ENCODE peak calls at places on chromosomes 2 and 18, in eight cellular contexts. L is heart left ventricle, R is kidney epithelial cell, F is GM12864, G is astrocyte of the spinal cord, E is fibroblast of the aortic adventitia, Q is MCF 10A, H is fibroblast of villous mesenchyme. Z is an unnamed sample.

GRCh38 chr2:144078802-144079386 is 441.0 kb downstream of the ZEB2 start:
- DNase-seq in R (no peak), G (no peak), E (no peak), L (no peak), Q (no peak), H (no peak), F (no peak), Z (no peak)

GRCh38 chr2:39968037-39968436 is 189.0 kb upstream of the THUMPD2 start:
- DNase-seq in H (no peak), R (no peak), Q (no peak), E (no peak), L (no peak), G (no peak), F (no peak), Z (no peak)

GRCh38 chr2:216949685-216950397 is 90.0 kb upstream of the TNP1 start:
- DNase-seq in H (no peak), G (peak; percentile 2), E (no peak), F (no peak), Q (no peak), L (no peak), R (no peak), Z (no peak)

GRCh38 chr2:70049261-70049660 is 38.0 kb upstream of the PCBP1 start:
- DNase-seq in R (no peak), H (no peak), L (no peak), G (no peak), E (no peak), Q (no peak), F (no peak), Z (no peak)

GRCh38 chr18:62339106-62339988 is 14.2 kb downstream of the TNFRSF11A start:
- DNase-seq in L (no peak), R (peak; percentile 34), G (peak; percentile 74), Q (peak; percentile 76), F (no peak), E (peak; percentile 78), H (peak; percentile 24), Z (peak; percentile 76)

GRCh38 chr2:3461781-3462492 is 57.4 kb downstream of the ADI1 start:
- DNase-seq in G (peak; percentile 70), Q (peak; percentile 73), H (peak; percentile 72), F (peak; percentile 48), E (peak; percentile 70), L (no peak), R (no peak), Z (peak; percentile 60)

GRCh38 chr2:172928754-172929153 is 146.9 kb upstream of the MAP3K20 start:
- DNase-seq in F (no peak), E (peak; percentile 76), Q (peak; percentile 39), H (peak; percentile 81), R (no peak), G (peak; percentile 85), L (no peak), Z (no peak)

GRCh38 chr2:168246072-168246482 is 1.3 kb downstream of the STK39 start:
- DNase-seq in R (no peak), E (peak; percentile 41), H (no peak), Q (no peak), L (no peak), F (no peak), G (no peak), Z (no peak)

GRCh38 chr2:106789185-106789584 is 96.8 kb downstream of the ST6GAL2 start:
- DNase-seq in E (no peak), Q (no peak), H (no peak), G (no peak), L (no peak), F (peak; percentile 8), R (no peak), Z (no peak)

GRCh38 chr2:96912356-96913116 is 42.7 kb upstream of the SEMA4C start:
- DNase-seq in H (no peak), R (no peak), E (no peak), L (peak; percentile 26), F (no peak), Q (no peak), G (no peak), Z (no peak)

GRCh38 chr2:56448403-56448998 is 264.7 kb downstream of the CCDC85A start:
- DNase-seq in Q (peak; percentile 16), F (no peak), G (no peak), E (peak; percentile 4), R (peak; percentile 78), L (no peak), H (peak; percentile 17), Z (no peak)

GRCh38 chr18:74116628-74117554 is 30.7 kb downstream of the FBXO15 start:
- DNase-seq in H (peak; percentile 47), F (no peak), R (no peak), E (peak; percentile 72), G (peak; percentile 75), L (no peak), Q (peak; percentile 57), Z (peak; percentile 6)

GRCh38 chr2:1886405-1886992 is 142.2 kb upstream of the PXDN start:
- DNase-seq in F (peak; percentile 3), H (peak; percentile 69), L (peak; percentile 78), E (peak; percentile 41), G (peak; percentile 76), R (peak; percentile 19), Q (peak; percentile 74), Z (peak; percentile 55)

GRCh38 chr2:237310515-237311114 is 103.3 kb downstream of the COL6A3 start:
- DNase-seq in G (peak; percentile 47), F (no peak), R (no peak), L (no peak), H (no peak), Q (peak; percentile 59), E (no peak), Z (no peak)

GRCh38 chr2:129347486-129348217 is 631.8 kb upstream of the RAB6C start:
- DNase-seq in F (peak; percentile 84), E (no peak), H (no peak), G (no peak), Q (no peak), R (no peak), L (no peak), Z (no peak)

GRCh38 chr18:58067611-58068010 is 23.6 kb downstream of the NEDD4L start:
- DNase-seq in F (no peak), R (no peak), G (no peak), E (no peak), H (no peak), Q (no peak), L (no peak), Z (no peak)

GRCh38 chr18:58098706-58099105 is 54.7 kb downstream of the NEDD4L start:
- DNase-seq in G (no peak), E (no peak), L (no peak), F (no peak), R (no peak), Q (no peak), H (no peak), Z (no peak)

GRCh38 chr2:152034257-152034801 is 64.5 kb downstream of the CACNB4 start:
- DNase-seq in Q (no peak), F (no peak), L (no peak), R (no peak), H (no peak), E (no peak), G (no peak), Z (no peak)

GRCh38 chr2:159677654-159678053 is 34.7 kb upstream of the MARCHF7 start:
- DNase-seq in L (no peak), Q (peak; percentile 9), E (peak; percentile 53), F (no peak), H (peak; percentile 26), R (no peak), G (peak; percentile 31), Z (no peak)
- TF ChIP-seq CTCF in L (peak; percentile 12), Q (peak; percentile 32), E (peak; percentile 44), F (no peak), H (peak; percentile 27), R (no peak), G (peak; percentile 31), Z (peak; percentile 40)

DNA sequence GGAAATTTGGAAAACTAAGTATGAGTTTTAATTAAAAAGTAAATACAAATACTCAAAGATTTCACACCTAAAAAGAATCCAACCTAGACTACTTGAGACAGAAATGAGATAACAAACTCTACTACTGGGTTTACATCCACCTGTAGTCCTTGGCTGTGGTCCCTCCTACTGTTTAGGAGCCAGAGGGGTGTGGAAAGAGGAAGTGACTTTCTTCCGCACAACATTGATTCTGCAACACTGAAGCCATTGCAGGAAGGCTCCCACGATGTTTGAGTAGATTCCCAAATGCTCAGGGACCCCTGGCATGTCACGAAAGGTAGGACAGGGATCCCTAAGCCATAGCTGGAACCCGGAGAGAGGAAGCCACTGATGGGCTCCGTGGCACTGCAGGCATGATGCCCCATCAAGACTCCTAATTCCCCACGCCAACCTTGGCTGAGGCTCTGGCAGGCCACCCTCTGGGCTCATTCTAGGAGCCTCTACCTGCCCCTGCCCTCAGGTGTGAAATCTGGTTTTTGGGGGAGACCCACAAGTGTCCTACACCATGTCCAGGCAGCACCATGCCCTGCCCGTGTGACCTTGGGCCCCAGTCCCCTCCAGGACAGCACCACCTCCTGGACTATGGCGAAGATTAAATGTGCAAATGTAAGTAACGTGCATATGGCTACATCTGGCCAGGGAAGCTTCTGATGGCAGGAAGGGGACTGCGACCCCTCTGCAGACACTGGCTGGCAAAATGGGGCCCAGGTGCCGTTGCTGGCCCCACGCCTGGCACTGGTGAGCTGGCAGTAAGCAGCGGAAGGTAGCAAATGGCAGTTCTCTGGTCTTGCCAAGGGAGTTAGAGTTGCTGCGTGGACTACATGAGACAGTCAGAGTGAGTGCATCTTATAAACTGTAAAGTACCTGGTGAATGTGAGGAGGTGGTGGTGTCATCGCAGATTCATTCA is 38.2 kb upstream of the MAL start:
- DNase-seq in E (no peak), F (no peak), H (no peak), Q (no peak), G (no peak), R (no peak), L (no peak), Z (no peak)
- TF ChIP-seq CTCF in E (no peak), F (no peak), H (no peak), Q (no peak), G (no peak), R (no peak), L (no peak), Z (no peak)

GRCh38 chr2:24054366-24055010 is 4.9 kb downstream of the FKBP1B start:
- DNase-seq in L (no peak), R (no peak), Q (no peak), G (no peak), F (no peak), E (no peak), H (peak; percentile 6), Z (no peak)
- TF ChIP-seq CTCF in L (no peak), R (no peak), Q (no peak), G (no peak), F (no peak), E (no peak), H (no peak), Z (no peak)

GRCh38 chr18:77763530-77763929 is 513.9 kb downstream of the GALR1 start:
- DNase-seq in Q (no peak), F (no peak), H (no peak), L (no peak), E (no peak), R (no peak), G (no peak), Z (no peak)

GRCh38 chr18:77766421-77766820 is 516.8 kb downstream of the GALR1 start:
- DNase-seq in R (no peak), H (no peak), Q (no peak), L (no peak), F (no peak), G (no peak), E (no peak), Z (no peak)

GRCh38 chr18:77761332-77761731 is 511.7 kb downstream of the GALR1 start:
- DNase-seq in G (no peak), Q (no peak), L (no peak), R (no peak), H (no peak), E (no peak), F (no peak), Z (no peak)

GRCh38 chr18:77765468-77765867 is 515.8 kb downstream of the GALR1 start:
- DNase-seq in G (peak; percentile 2), R (no peak), F (no peak), H (no peak), L (no peak), E (no peak), Q (peak; percentile 28), Z (peak; percentile 7)

GRCh38 chr18:77762632-77763031 is 513.0 kb downstream of the GALR1 start:
- DNase-seq in R (no peak), Q (no peak), E (no peak), L (no peak), G (no peak), H (no peak), F (no peak), Z (no peak)
- TF ChIP-seq CTCF in R (no peak), Q (no peak), E (no peak), L (no peak), G (no peak), H (no peak), F (no peak), Z (no peak)